ENCODE peak calls at places on chromosomes 4 and X, in five cellular contexts. One of them, this sample, is unnamed.

GRCh38 chr4:89894654-89895652 is at the start of gene MMRN1:
- DNase-seq in fibroblast of the conjunctiva: no peak
- DNase-seq in NCI-H748 treated with DMSO at 0.1 percent for 48 hours: no peak
- DNase-seq in naive thymus-derived CD4-positive, alpha-beta T cell: peak; percentile 21
- DNase-seq in foreskin fibroblast: no peak
- DNase-seq in this sample: no peak

GRCh38 chr4:39998659-39999345 is 21.1 kb upstream of the PDS5A start:
- DNase-seq in fibroblast of the conjunctiva: no peak
- DNase-seq in NCI-H748 treated with DMSO at 0.1 percent for 48 hours: no peak
- DNase-seq in naive thymus-derived CD4-positive, alpha-beta T cell: no peak
- DNase-seq in foreskin fibroblast: no peak
- DNase-seq in this sample: no peak

GRCh38 chr4:75429208-75429607 is 85.0 kb downstream of the RCHY1 start:
- DNase-seq in fibroblast of the conjunctiva: no peak
- DNase-seq in NCI-H748 treated with DMSO at 0.1 percent for 48 hours: no peak
- DNase-seq in naive thymus-derived CD4-positive, alpha-beta T cell: no peak
- DNase-seq in foreskin fibroblast: peak; percentile 1
- DNase-seq in this sample: no peak

GRCh38 chr4:54495091-54495490 is 162.7 kb upstream of the KIT start:
- DNase-seq in fibroblast of the conjunctiva: no peak
- DNase-seq in NCI-H748 treated with DMSO at 0.1 percent for 48 hours: no peak
- DNase-seq in naive thymus-derived CD4-positive, alpha-beta T cell: no peak
- DNase-seq in foreskin fibroblast: peak; percentile 45
- DNase-seq in this sample: no peak

GRCh38 chrX:40952855-40953254 is 132.4 kb upstream of the USP9X start:
- DNase-seq in fibroblast of the conjunctiva: no peak
- DNase-seq in NCI-H748 treated with DMSO at 0.1 percent for 48 hours: no peak
- DNase-seq in naive thymus-derived CD4-positive, alpha-beta T cell: peak; percentile 9
- DNase-seq in foreskin fibroblast: peak; percentile 35
- DNase-seq in this sample: no peak

GRCh38 chr4:88985088-88985779 is 71.8 kb downstream of the FAM13A start:
- DNase-seq in fibroblast of the conjunctiva: peak; percentile 87
- DNase-seq in NCI-H748 treated with DMSO at 0.1 percent for 48 hours: no peak
- DNase-seq in naive thymus-derived CD4-positive, alpha-beta T cell: no peak
- DNase-seq in foreskin fibroblast: peak; percentile 94
- DNase-seq in this sample: no peak

GRCh38 chr4:108168213-108168671 is 490 bp downstream of the LEF1 start:
- DNase-seq in fibroblast of the conjunctiva: no peak
- DNase-seq in NCI-H748 treated with DMSO at 0.1 percent for 48 hours: no peak
- DNase-seq in naive thymus-derived CD4-positive, alpha-beta T cell: peak; percentile 36
- DNase-seq in foreskin fibroblast: peak; percentile 62
- DNase-seq in this sample: no peak

GRCh38 chrX:10393899-10394298 is 226.5 kb downstream of the MID1 start:
- DNase-seq in fibroblast of the conjunctiva: no peak
- DNase-seq in NCI-H748 treated with DMSO at 0.1 percent for 48 hours: no peak
- DNase-seq in naive thymus-derived CD4-positive, alpha-beta T cell: no peak
- DNase-seq in foreskin fibroblast: no peak
- DNase-seq in this sample: no peak

GRCh38 chr4:2807571-2807970 is 14.7 kb downstream of the SH3BP2 start:
- DNase-seq in fibroblast of the conjunctiva: no peak
- DNase-seq in NCI-H748 treated with DMSO at 0.1 percent for 48 hours: no peak
- DNase-seq in naive thymus-derived CD4-positive, alpha-beta T cell: no peak
- DNase-seq in foreskin fibroblast: no peak
- DNase-seq in this sample: no peak

GRCh38 chrX:2703991-2704369 is 12.9 kb downstream of the CD99 start:
- DNase-seq in fibroblast of the conjunctiva: no peak
- DNase-seq in NCI-H748 treated with DMSO at 0.1 percent for 48 hours: no peak
- DNase-seq in naive thymus-derived CD4-positive, alpha-beta T cell: no peak
- DNase-seq in foreskin fibroblast: peak; percentile 69
- DNase-seq in this sample: peak; percentile 55

GRCh38 chrX:136185409-136186022 is 38.2 kb downstream of the FHL1 start:
- DNase-seq in fibroblast of the conjunctiva: no peak
- DNase-seq in NCI-H748 treated with DMSO at 0.1 percent for 48 hours: no peak
- DNase-seq in naive thymus-derived CD4-positive, alpha-beta T cell: no peak
- DNase-seq in foreskin fibroblast: peak; percentile 68
- DNase-seq in this sample: no peak

GRCh38 chr4:67545996-67546356 is 673 bp upstream of the CENPC start:
- DNase-seq in fibroblast of the conjunctiva: no peak
- DNase-seq in NCI-H748 treated with DMSO at 0.1 percent for 48 hours: peak; percentile 41
- DNase-seq in naive thymus-derived CD4-positive, alpha-beta T cell: no peak
- DNase-seq in foreskin fibroblast: no peak
- DNase-seq in this sample: no peak

GRCh38 chr4:184548651-184549341 is 74.4 kb upstream of the IRF2 start:
- DNase-seq in fibroblast of the conjunctiva: no peak
- DNase-seq in NCI-H748 treated with DMSO at 0.1 percent for 48 hours: no peak
- DNase-seq in naive thymus-derived CD4-positive, alpha-beta T cell: no peak
- DNase-seq in foreskin fibroblast: no peak
- DNase-seq in this sample: peak; percentile 84

GRCh38 chr4:175935016-175935661 is 123.1 kb upstream of the GPM6A start:
- DNase-seq in fibroblast of the conjunctiva: no peak
- DNase-seq in NCI-H748 treated with DMSO at 0.1 percent for 48 hours: peak; percentile 7
- DNase-seq in naive thymus-derived CD4-positive, alpha-beta T cell: no peak
- DNase-seq in foreskin fibroblast: no peak
- DNase-seq in this sample: no peak

GRCh38 chr4:125702406-125702805 is 387.7 kb downstream of the FAT4 start:
- DNase-seq in fibroblast of the conjunctiva: no peak
- DNase-seq in NCI-H748 treated with DMSO at 0.1 percent for 48 hours: no peak
- DNase-seq in naive thymus-derived CD4-positive, alpha-beta T cell: no peak
- DNase-seq in foreskin fibroblast: peak; percentile 11
- DNase-seq in this sample: no peak

GRCh38 chr4:122973465-122973864 is 51.1 kb upstream of the NUDT6 start:
- DNase-seq in fibroblast of the conjunctiva: no peak
- DNase-seq in NCI-H748 treated with DMSO at 0.1 percent for 48 hours: no peak
- DNase-seq in naive thymus-derived CD4-positive, alpha-beta T cell: no peak
- DNase-seq in foreskin fibroblast: no peak
- DNase-seq in this sample: no peak

GRCh38 chrX:103817502-103817901 is 14.6 kb downstream of the RAB9B start:
- DNase-seq in fibroblast of the conjunctiva: peak; percentile 21
- DNase-seq in NCI-H748 treated with DMSO at 0.1 percent for 48 hours: peak; percentile 39
- DNase-seq in naive thymus-derived CD4-positive, alpha-beta T cell: peak; percentile 62
- DNase-seq in foreskin fibroblast: peak; percentile 60
- DNase-seq in this sample: no peak

GRCh38 chr4:147842573-147842972 is 110.7 kb downstream of the ARHGAP10 start:
- DNase-seq in fibroblast of the conjunctiva: no peak
- DNase-seq in NCI-H748 treated with DMSO at 0.1 percent for 48 hours: no peak
- DNase-seq in naive thymus-derived CD4-positive, alpha-beta T cell: no peak
- DNase-seq in foreskin fibroblast: peak; percentile 60
- DNase-seq in this sample: no peak

GRCh38 chr4:1948232-1948631 is 60.5 kb downstream of the NELFA start:
- DNase-seq in fibroblast of the conjunctiva: no peak
- DNase-seq in NCI-H748 treated with DMSO at 0.1 percent for 48 hours: no peak
- DNase-seq in naive thymus-derived CD4-positive, alpha-beta T cell: no peak
- DNase-seq in foreskin fibroblast: no peak
- DNase-seq in this sample: no peak

GRCh38 chr4:3485011-3485881 is 22.1 kb downstream of the DOK7 start:
- DNase-seq in fibroblast of the conjunctiva: no peak
- DNase-seq in NCI-H748 treated with DMSO at 0.1 percent for 48 hours: no peak
- DNase-seq in naive thymus-derived CD4-positive, alpha-beta T cell: no peak
- DNase-seq in foreskin fibroblast: no peak
- DNase-seq in this sample: peak; percentile 35

GRCh38 chrX:153635388-153635787 is 11.6 kb upstream of the DUSP9 start:
- DNase-seq in fibroblast of the conjunctiva: no peak
- DNase-seq in NCI-H748 treated with DMSO at 0.1 percent for 48 hours: no peak
- DNase-seq in naive thymus-derived CD4-positive, alpha-beta T cell: no peak
- DNase-seq in foreskin fibroblast: no peak
- DNase-seq in this sample: no peak

GRCh38 chr4:37999000-37999745 is 39.0 kb downstream of the PTTG2 start:
- DNase-seq in fibroblast of the conjunctiva: no peak
- DNase-seq in NCI-H748 treated with DMSO at 0.1 percent for 48 hours: peak; percentile 11
- DNase-seq in naive thymus-derived CD4-positive, alpha-beta T cell: peak; percentile 29
- DNase-seq in foreskin fibroblast: no peak
- DNase-seq in this sample: no peak

GRCh38 chr4:41177016-41177415 is 37.3 kb downstream of the APBB2 start:
- DNase-seq in fibroblast of the conjunctiva: peak; percentile 57
- DNase-seq in NCI-H748 treated with DMSO at 0.1 percent for 48 hours: no peak
- DNase-seq in naive thymus-derived CD4-positive, alpha-beta T cell: no peak
- DNase-seq in foreskin fibroblast: peak; percentile 87
- DNase-seq in this sample: no peak

GRCh38 chr4:151530783-151531182 is 121.8 kb downstream of the FHIP1A start:
- DNase-seq in fibroblast of the conjunctiva: no peak
- DNase-seq in NCI-H748 treated with DMSO at 0.1 percent for 48 hours: no peak
- DNase-seq in naive thymus-derived CD4-positive, alpha-beta T cell: no peak
- DNase-seq in foreskin fibroblast: peak; percentile 19
- DNase-seq in this sample: no peak

GRCh38 chr4:40200881-40201797 is 4.3 kb downstream of the RHOH start:
- DNase-seq in fibroblast of the conjunctiva: no peak
- DNase-seq in NCI-H748 treated with DMSO at 0.1 percent for 48 hours: peak; percentile 4
- DNase-seq in naive thymus-derived CD4-positive, alpha-beta T cell: no peak
- DNase-seq in foreskin fibroblast: peak; percentile 59
- DNase-seq in this sample: no peak

GRCh38 chrX:31021537-31021936 is 50.3 kb downstream of the FTHL17 start:
- DNase-seq in fibroblast of the conjunctiva: no peak
- DNase-seq in NCI-H748 treated with DMSO at 0.1 percent for 48 hours: no peak
- DNase-seq in naive thymus-derived CD4-positive, alpha-beta T cell: no peak
- DNase-seq in foreskin fibroblast: no peak
- DNase-seq in this sample: no peak

GRCh38 chr4:138398297-138398696 is 156.1 kb upstream of the SLC7A11 start:
- DNase-seq in fibroblast of the conjunctiva: no peak
- DNase-seq in NCI-H748 treated with DMSO at 0.1 percent for 48 hours: peak; percentile 81
- DNase-seq in naive thymus-derived CD4-positive, alpha-beta T cell: no peak
- DNase-seq in foreskin fibroblast: no peak
- DNase-seq in this sample: no peak

GRCh38 chrX:21798677-21799219 is 40.7 kb upstream of the MBTPS2 start:
- DNase-seq in fibroblast of the conjunctiva: peak; percentile 6
- DNase-seq in NCI-H748 treated with DMSO at 0.1 percent for 48 hours: peak; percentile 12
- DNase-seq in naive thymus-derived CD4-positive, alpha-beta T cell: no peak
- DNase-seq in foreskin fibroblast: peak; percentile 14
- DNase-seq in this sample: no peak

GRCh38 chr4:32196950-32197688 is 1477.0 kb downstream of the PCDH7 start:
- DNase-seq in fibroblast of the conjunctiva: no peak
- DNase-seq in NCI-H748 treated with DMSO at 0.1 percent for 48 hours: no peak
- DNase-seq in naive thymus-derived CD4-positive, alpha-beta T cell: no peak
- DNase-seq in foreskin fibroblast: no peak
- DNase-seq in this sample: no peak

GRCh38 chrX:9318213-9318612 is 146.6 kb upstream of the TBL1X start:
- DNase-seq in fibroblast of the conjunctiva: no peak
- DNase-seq in NCI-H748 treated with DMSO at 0.1 percent for 48 hours: no peak
- DNase-seq in naive thymus-derived CD4-positive, alpha-beta T cell: no peak
- DNase-seq in foreskin fibroblast: no peak
- DNase-seq in this sample: no peak

GRCh38 chrX:40558590-40558989 is 22.2 kb upstream of the ATP6AP2 start:
- DNase-seq in fibroblast of the conjunctiva: no peak
- DNase-seq in NCI-H748 treated with DMSO at 0.1 percent for 48 hours: no peak
- DNase-seq in naive thymus-derived CD4-positive, alpha-beta T cell: no peak
- DNase-seq in foreskin fibroblast: no peak
- DNase-seq in this sample: no peak

GRCh38 chrX:150766351-150767044 is 73.3 kb downstream of the MTMR1 start:
- DNase-seq in fibroblast of the conjunctiva: no peak
- DNase-seq in NCI-H748 treated with DMSO at 0.1 percent for 48 hours: no peak
- DNase-seq in naive thymus-derived CD4-positive, alpha-beta T cell: no peak
- DNase-seq in foreskin fibroblast: peak; percentile 14
- DNase-seq in this sample: no peak

GRCh38 chr4:158822348-158822747 is 53.5 kb downstream of the FNIP2 start:
- DNase-seq in fibroblast of the conjunctiva: no peak
- DNase-seq in NCI-H748 treated with DMSO at 0.1 percent for 48 hours: no peak
- DNase-seq in naive thymus-derived CD4-positive, alpha-beta T cell: no peak
- DNase-seq in foreskin fibroblast: no peak
- DNase-seq in this sample: no peak

GRCh38 chrX:86579777-86580176 is 431.5 kb downstream of the DACH2 start:
- DNase-seq in fibroblast of the conjunctiva: no peak
- DNase-seq in NCI-H748 treated with DMSO at 0.1 percent for 48 hours: no peak
- DNase-seq in naive thymus-derived CD4-positive, alpha-beta T cell: no peak
- DNase-seq in foreskin fibroblast: no peak
- DNase-seq in this sample: no peak

GRCh38 chr4:5712517-5712916 is 1.5 kb downstream of the EVC start:
- DNase-seq in fibroblast of the conjunctiva: no peak
- DNase-seq in NCI-H748 treated with DMSO at 0.1 percent for 48 hours: no peak
- DNase-seq in naive thymus-derived CD4-positive, alpha-beta T cell: no peak
- DNase-seq in foreskin fibroblast: peak; percentile 64
- DNase-seq in this sample: no peak

GRCh38 chr4:95092762-95093161 is 335.0 kb downstream of the BMPR1B start:
- DNase-seq in fibroblast of the conjunctiva: no peak
- DNase-seq in NCI-H748 treated with DMSO at 0.1 percent for 48 hours: peak; percentile 59
- DNase-seq in naive thymus-derived CD4-positive, alpha-beta T cell: no peak
- DNase-seq in foreskin fibroblast: no peak
- DNase-seq in this sample: no peak

This sample was measured in transverse colon.